ENCODE peak calls at places on chromosomes 3 and 15, in ten cellular contexts. I is BJ, V is OCI-LY7, S is AG10803, N is ovary, K is tibial artery, Q is lung, T is heart left ventricle, E is AG09309, B is foreskin fibroblast. X is an unnamed sample.

GRCh38 chr15:83734487-83734886 is 80.6 kb downstream of the ADAMTSL3 start:
- DNase-seq in B (no peak), Q (no peak), E (no peak), K (no peak), T (no peak), S (no peak), I (no peak), V (no peak), N (no peak), X (no peak)

GRCh38 chr15:92231461-92231860 is 162.2 kb upstream of the ST8SIA2 start:
- DNase-seq in V (no peak), S (no peak), B (no peak), I (no peak), K (no peak), T (no peak), N (no peak), Q (no peak), E (no peak), X (no peak)

GRCh38 chr15:60703196-60703933 is 224.4 kb upstream of the ICE2 start:
- DNase-seq in T (no peak), S (no peak), B (no peak), N (no peak), K (no peak), V (no peak), E (no peak), I (no peak), Q (no peak), X (no peak)

GRCh38 chr15:91135201-91136130 is 35.4 kb downstream of the SV2B start:
- DNase-seq in K (no peak), E (no peak), B (no peak), N (no peak), I (no peak), T (no peak), V (no peak), S (no peak), Q (no peak), X (no peak)

GRCh38 chr3:178768072-178768864 is 232.0 kb downstream of the KCNMB2 start:
- DNase-seq in S (no peak), K (no peak), I (no peak), V (no peak), Q (no peak), T (no peak), E (no peak), N (no peak), B (no peak), X (no peak)

GRCh38 chr3:65402597-65402996 is 636.1 kb downstream of the MAGI1 start:
- DNase-seq in N (no peak), I (peak; percentile 51), Q (no peak), K (peak; percentile 24), V (no peak), B (peak; percentile 98), T (no peak), S (peak; percentile 92), E (peak; percentile 78), X (peak; percentile 75)

GRCh38 chr15:41969851-41970431 is 2.4 kb downstream of the EHD4 start:
- DNase-seq in T (no peak), B (no peak), I (no peak), E (no peak), N (no peak), S (no peak), K (no peak), V (peak; percentile 60), Q (no peak), X (no peak)

GRCh38 chr3:80232760-80233159 is 465.0 kb upstream of the ROBO1 start:
- DNase-seq in E (no peak), Q (no peak), T (no peak), S (peak; percentile 28), I (peak; percentile 10), N (no peak), V (no peak), K (no peak), B (peak; percentile 14), X (no peak)

GRCh38 chr3:22117091-22117490 is 366.1 kb upstream of the ZNF385D start:
- DNase-seq in I (no peak), V (no peak), T (no peak), N (no peak), K (no peak), B (peak; percentile 26), E (no peak), S (no peak), Q (no peak), X (no peak)

GRCh38 chr3:51630513-51630912 is 40.5 kb upstream of the TEX264 start:
- DNase-seq in K (no peak), V (no peak), T (no peak), N (no peak), B (no peak), S (no peak), Q (no peak), E (no peak), I (no peak), X (no peak)

GRCh38 chr15:38187646-38188313 is 64.9 kb upstream of the SPRED1 start:
- DNase-seq in T (no peak), B (no peak), I (no peak), N (no peak), Q (no peak), K (no peak), S (no peak), E (no peak), V (no peak), X (no peak)

GRCh38 chr3:100040446-100040845 is 73.9 kb downstream of the FILIP1L start:
- DNase-seq in S (peak; percentile 59), V (no peak), T (no peak), K (peak; percentile 43), N (no peak), E (no peak), B (peak; percentile 59), Q (peak; percentile 32), I (no peak), X (no peak)

DNA sequence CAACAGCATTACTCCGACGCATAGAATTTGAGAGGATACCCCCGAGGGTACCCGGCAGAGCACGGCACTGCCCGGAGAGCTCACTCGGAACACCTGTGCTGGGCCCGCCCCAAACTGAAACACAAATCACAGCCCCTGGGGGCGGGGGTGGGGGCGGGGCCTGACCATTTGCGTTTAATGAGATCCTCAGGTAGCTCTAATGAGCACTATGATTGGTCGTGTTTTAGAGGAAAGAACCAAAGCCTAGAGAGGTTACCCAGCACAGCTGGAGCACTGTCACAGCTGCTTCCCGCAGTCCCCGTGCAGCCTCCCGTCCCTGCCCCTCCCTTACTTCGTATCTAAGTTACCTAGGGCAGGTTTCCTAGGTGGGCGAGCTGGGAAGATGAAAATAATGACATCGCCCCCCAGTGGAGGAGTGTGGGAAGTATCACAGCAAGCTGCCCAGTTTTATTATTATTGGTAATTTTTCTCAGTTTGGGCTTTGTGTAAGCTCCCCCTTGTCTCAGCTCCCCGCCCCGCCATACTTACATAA is 187.1 kb downstream of the PDE8A start:
- DNase-seq in E (no peak), Q (peak; percentile 55), N (no peak), B (peak; percentile 18), K (no peak), V (peak; percentile 47), T (no peak), S (no peak), I (no peak), X (no peak)
- TF ChIP-seq CTCF in E (peak; percentile 42), Q (no peak), N (no peak), B (peak; percentile 26), K (no peak), V (peak; percentile 79), T (peak; percentile 32), S (peak; percentile 38), I (peak; percentile 50), X (peak; percentile 24)

GRCh38 chr3:38028621-38029361 is 651 bp downstream of the PLCD1 start:
- DNase-seq in S (no peak), K (no peak), T (peak; percentile 64), E (no peak), N (no peak), I (no peak), V (no peak), B (peak; percentile 66), Q (no peak), X (no peak)
- H3K4me3 ChIP-seq in S (peak overlapping the region; percentile 72), K (peak overlapping the region; percentile 95), T (peak overlapping the region; percentile 63), E (peak overlapping the region; percentile 74), N (peak overlapping the region; percentile 65), I (peak overlapping the region; percentile 63), V (no peak overlapping the region), B (peak overlapping the region; percentile 72), Q (peak overlapping the region; percentile 52), X (peak overlapping the region; percentile 66)

GRCh38 chr15:75671684-75672083 is 24.0 kb downstream of the SNX33 start:
- DNase-seq in V (no peak), B (no peak), K (no peak), S (no peak), N (no peak), I (no peak), Q (no peak), T (no peak), E (no peak), X (no peak)

GRCh38 chr15:75669879-75670212 is 22.1 kb downstream of the SNX33 start:
- DNase-seq in S (no peak), K (no peak), I (no peak), N (no peak), T (no peak), Q (no peak), V (no peak), B (no peak), E (no peak), X (no peak)

GRCh38 chr15:75672111-75672602 is 24.4 kb downstream of the SNX33 start:
- DNase-seq in S (no peak), T (no peak), N (no peak), K (no peak), I (no peak), Q (no peak), V (no peak), B (no peak), E (no peak), X (no peak)

GRCh38 chr15:75666823-75667501 is 19.2 kb downstream of the SNX33 start:
- DNase-seq in V (no peak), B (peak; percentile 99), S (peak; percentile 100), Q (peak; percentile 74), N (no peak), T (peak; percentile 56), I (peak; percentile 98), E (peak; percentile 97), K (peak; percentile 90), X (peak; percentile 99)

DNA sequence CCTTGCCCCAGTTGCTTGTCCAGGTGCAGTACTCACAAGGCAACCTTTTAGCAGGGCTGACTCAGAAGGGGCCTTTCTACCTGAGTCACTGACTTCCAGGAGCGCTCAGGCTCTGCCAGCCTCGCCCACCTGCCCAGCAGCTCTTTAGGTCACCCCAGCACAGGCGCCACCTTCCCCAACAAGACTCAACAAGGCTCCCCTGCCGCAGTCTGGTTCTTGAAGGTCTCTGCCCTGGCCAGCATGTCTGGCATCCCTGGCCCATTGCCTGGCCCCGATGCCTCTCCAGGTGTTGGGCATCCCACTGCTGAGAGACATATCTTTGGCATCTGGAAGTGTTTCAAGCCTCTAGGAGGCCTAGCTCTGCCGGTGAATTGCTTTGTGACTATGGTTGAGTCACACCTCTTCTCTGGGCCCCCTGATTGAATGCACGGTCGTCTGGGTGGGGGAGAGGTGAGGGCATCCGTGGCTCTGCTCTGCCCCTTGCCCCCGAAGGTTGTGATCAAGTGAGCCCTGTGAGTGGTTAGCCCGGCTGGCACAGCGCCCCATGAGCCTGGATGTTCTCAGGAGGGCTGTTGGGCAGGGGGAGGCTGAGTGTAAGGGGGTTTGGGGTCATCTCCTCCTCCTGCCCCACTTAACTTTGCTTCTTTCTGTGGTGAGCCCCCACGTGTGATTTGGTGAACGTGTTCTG is 21.6 kb downstream of the SNX33 start:
- DNase-seq in S (peak; percentile 30), V (no peak), E (no peak), T (no peak), B (peak; percentile 49), N (no peak), Q (no peak), I (no peak), K (no peak), X (no peak)
- TF ChIP-seq CTCF in S (no peak), V (no peak), E (no peak), T (no peak), B (no peak), N (no peak), Q (no peak), I (no peak), K (no peak), X (no peak)

GRCh38 chr3:136075218-136075808 is 109.8 kb downstream of the PPP2R3A start:
- DNase-seq in N (peak; percentile 65), T (peak; percentile 54), E (no peak), B (peak; percentile 89), K (peak; percentile 74), S (peak; percentile 80), V (peak; percentile 76), Q (peak; percentile 68), I (no peak), X (no peak)
- H3K4me3 ChIP-seq in N (no peak overlapping the region), T (no peak overlapping the region), E (no peak overlapping the region), B (no peak overlapping the region), K (no peak overlapping the region), S (no peak overlapping the region), V (no peak overlapping the region), Q (no peak overlapping the region), I (no peak overlapping the region), X (no peak overlapping the region)